ENCODE peak calls at places on chromosomes 7 and 10, in seven cellular contexts. S is stomach, G is NCI-H1105, K is WTC11, A is HT-29, Z is caudate nucleus, L is chondrocyte. O is an unnamed sample.

GRCh38 chr10:75722609-75723008 is 291.2 kb downstream of the LRMDA start:
- DNase-seq in K (no peak), A (no peak), Z (no peak), G (no peak), L (no peak), S (no peak), O (no peak)

GRCh38 chr7:134427896-134428295 is 31.0 kb downstream of the AKR1B1 start:
- DNase-seq in L (no peak), Z (no peak), G (no peak), K (no peak), A (no peak), S (no peak), O (no peak)

GRCh38 chr7:139697031-139697430 is 80.8 kb downstream of the HIPK2 start:
- DNase-seq in L (no peak), A (no peak), S (peak), Z (no peak), K (no peak), G (no peak), O (no peak)

GRCh38 chr10:129978980-129979379 is 14.9 kb upstream of the EBF3 start:
- DNase-seq in Z (no peak), S (no peak), L (no peak), G (no peak), K (no peak), A (no peak), O (no peak)

GRCh38 chr10:113078282-113078907 is 128.3 kb downstream of the TCF7L2 start:
- DNase-seq in Z (no peak), K (no peak), G (no peak), A (no peak), L (no peak), S (no peak), O (no peak)

GRCh38 chr7:2437537-2438148 is 34.2 kb downstream of the CHST12 start:
- DNase-seq in L (no peak), Z (no peak), G (no peak), S (no peak), K (no peak), A (peak), O (no peak)

GRCh38 chr10:13491747-13492360 is 37.0 kb downstream of the BEND7 start:
- DNase-seq in G (no peak), Z (no peak), K (no peak), S (no peak), L (no peak), A (no peak), O (no peak)

GRCh38 chr7:461453-462172 is 58.0 kb downstream of the PDGFA start:
- DNase-seq in Z (no peak), A (no peak), K (no peak), G (no peak), S (no peak), L (peak), O (no peak)

GRCh38 chr7:137454169-137455166 is 110.9 kb upstream of the PTN start:
- DNase-seq in G (peak), Z (no peak), L (no peak), K (no peak), A (peak), S (no peak), O (peak)

GRCh38 chr7:4650471-4651047 is 31.5 kb upstream of the FOXK1 start:
- DNase-seq in L (peak), G (no peak), A (no peak), S (no peak), K (peak), Z (no peak), O (no peak)

GRCh38 chr7:23622469-23622868 is 25.3 kb downstream of the CCDC126 start:
- DNase-seq in Z (no peak), L (no peak), G (no peak), S (no peak), A (no peak), K (no peak), O (no peak)

GRCh38 chr10:52261362-52261761 is 52.7 kb upstream of the DKK1 start:
- DNase-seq in K (no peak), G (no peak), A (no peak), Z (no peak), L (no peak), S (no peak), O (peak)

GRCh38 chr10:127424594-127425264 is 124.4 kb upstream of the NPS start:
- DNase-seq in L (no peak), K (no peak), G (no peak), A (no peak), S (no peak), Z (no peak), O (no peak)

GRCh38 chr7:41855798-41856197 is 152.9 kb upstream of the INHBA start:
- DNase-seq in G (no peak), A (no peak), L (no peak), Z (no peak), K (no peak), S (no peak), O (no peak)

GRCh38 chr10:6299234-6299633 is 96.5 kb downstream of the PFKFB3 start:
- DNase-seq in S (peak), Z (peak), K (no peak), L (no peak), G (no peak), A (peak), O (peak)

GRCh38 chr7:157431951-157432540 is 95.2 kb downstream of the DNAJB6 start:
- DNase-seq in S (peak), Z (no peak), A (no peak), L (peak), G (no peak), K (no peak), O (no peak)

GRCh38 chr7:30776971-30777370 is 5.8 kb downstream of the MINDY4 start:
- DNase-seq in Z (no peak), A (no peak), S (no peak), L (no peak), K (no peak), G (no peak), O (no peak)

GRCh38 chr7:142611566-142612250 is 137.6 kb upstream of the PRSS1 start:
- DNase-seq in G (no peak), A (no peak), K (no peak), Z (no peak), S (no peak), L (no peak), O (no peak)

GRCh38 chr10:30359373-30360206 is 10.5 kb upstream of the MTPAP start:
- DNase-seq in Z (peak), G (no peak), L (no peak), S (peak), A (peak), K (peak), O (peak)

GRCh38 chr10:130127612-130128607 is 8.3 kb upstream of the GLRX3 start:
- DNase-seq in K (peak), S (peak), G (peak), A (peak), Z (peak), L (no peak), O (peak)

GRCh38 chr10:112182808-112183328 is 697 bp downstream of the GPAM start:
- DNase-seq in G (no peak), Z (no peak), S (no peak), A (no peak), L (no peak), K (no peak), O (no peak)

GRCh38 chr7:126937196-126937595 is 315.5 kb downstream of the GRM8 start:
- DNase-seq in K (no peak), Z (no peak), G (no peak), L (no peak), S (no peak), A (no peak), O (no peak)

GRCh38 chr7:2820508-2820934 is 23.6 kb downstream of the GNA12 start:
- DNase-seq in A (peak), L (no peak), K (no peak), Z (no peak), G (no peak), S (peak), O (no peak)

GRCh38 chr7:101519324-101520017 is 109.6 kb downstream of the MYL10 start:
- DNase-seq in Z (no peak), A (no peak), S (no peak), G (no peak), K (no peak), L (no peak), O (no peak)

GRCh38 chr7:158820656-158821055 is 8.7 kb downstream of the ESYT2 start:
- DNase-seq in Z (no peak), L (no peak), A (no peak), G (no peak), S (no peak), K (no peak), O (no peak)

GRCh38 chr7:123819001-123819400 is 26.0 kb upstream of the HYAL4 start:
- DNase-seq in A (no peak), G (no peak), S (no peak), L (no peak), K (no peak), Z (no peak), O (no peak)

GRCh38 chr7:32250494-32251260 is 180.5 kb upstream of the PDE1C start:
- DNase-seq in Z (no peak), K (no peak), S (no peak), A (no peak), L (no peak), G (no peak), O (no peak)

GRCh38 chr10:30553018-30553624 is 76.4 kb downstream of the LYZL2 start:
- DNase-seq in L (no peak), S (no peak), K (peak), G (no peak), Z (no peak), A (no peak), O (no peak)

GRCh38 chr10:61471491-61471890 is 18.3 kb upstream of the TMEM26 start:
- DNase-seq in Z (no peak), G (no peak), A (no peak), L (no peak), K (no peak), S (no peak), O (no peak)

GRCh38 chr7:70072220-70072619 is 473.9 kb downstream of the AUTS2 start:
- DNase-seq in Z (no peak), K (no peak), G (no peak), A (no peak), L (no peak), S (no peak), O (no peak)

GRCh38 chr10:117413928-117414618 is 38.8 kb upstream of the PDZD8 start:
- DNase-seq in A (peak), L (no peak), G (no peak), K (no peak), S (no peak), Z (no peak), O (no peak)

GRCh38 chr7:153507885-153508284 is 544.3 kb upstream of the DPP6 start:
- DNase-seq in S (no peak), G (no peak), L (no peak), K (no peak), A (no peak), Z (no peak), O (no peak)

GRCh38 chr10:71647526-71648354 is 71.8 kb downstream of the C10orf105 start:
- DNase-seq in Z (no peak), G (no peak), K (peak), A (no peak), L (no peak), S (no peak), O (no peak)

GRCh38 chr7:137946015-137946414 is 55.9 kb downstream of the CREB3L2 start:
- DNase-seq in Z (no peak), G (no peak), S (no peak), L (no peak), A (no peak), K (no peak), O (no peak)

GRCh38 chr7:77327067-77327931 is 88.8 kb downstream of the GSAP start:
- DNase-seq in L (no peak), Z (no peak), G (no peak), A (peak), K (no peak), S (peak), O (no peak)

GRCh38 chr10:43026039-43026973 is 50.6 kb upstream of the RET start:
- DNase-seq in Z (no peak), S (no peak), A (no peak), L (peak), G (no peak), K (peak), O (no peak)